ENCODE peak calls at places on chromosomes 16 and 17, in nine cellular contexts. I is cardiac fibroblast, O is Calu3, F is AG08395, Q is NCI-H510A treated with DMSO at 0.1 percent for 48 hours, V is COLO829, X is NCI-H146, T is GM04503, E is T-helper 17 cell. G is an unnamed sample.
A peak's percentile ranks its signal among the peaks of the same experiment; 100 is the strongest.

GRCh38 chr17:61325382-61326073 is 74.1 kb upstream of the TBX2 start:
- DNase-seq in I (no peak), O (no peak), F (peak; percentile 30), Q (no peak), V (no peak), X (peak; percentile 66), T (peak; percentile 28), E (no peak), G (peak; percentile 17)

GRCh38 chr17:15268465-15268864 is 3.3 kb upstream of the PMP22 start:
- DNase-seq in I (no peak), O (no peak), F (no peak), Q (no peak), V (no peak), X (no peak), T (no peak), E (no peak), G (no peak)

GRCh38 chr17:4839221-4839620 is 6.1 kb downstream of the MINK1 start:
- DNase-seq in I (no peak), O (no peak), F (no peak), Q (no peak), V (no peak), X (no peak), T (no peak), E (no peak), G (no peak)

GRCh38 chr17:37068266-37068665 is 119.5 kb downstream of the AATF start:
- DNase-seq in I (no peak), O (no peak), F (no peak), Q (peak; percentile 19), V (no peak), X (no peak), T (no peak), E (no peak), G (no peak)

GRCh38 chr17:78992542-78993212 is 13.0 kb upstream of the LGALS3BP start:
- DNase-seq in I (no peak), O (no peak), F (no peak), Q (no peak), V (no peak), X (no peak), T (no peak), E (no peak), G (no peak)

GRCh38 chr16:24737391-24737871 is 8.0 kb downstream of the TNRC6A start:
- DNase-seq in I (peak; percentile 54), O (no peak), F (peak; percentile 28), Q (no peak), V (no peak), X (no peak), T (no peak), E (no peak), G (peak; percentile 79)

GRCh38 chr17:81151039-81151677 is 14.1 kb upstream of the PVALEF start:
- DNase-seq in I (no peak), O (no peak), F (no peak), Q (no peak), V (no peak), X (no peak), T (no peak), E (no peak), G (no peak)

GRCh38 chr16:12323007-12323699 is 346.6 kb downstream of the SNX29 start:
- DNase-seq in I (no peak), O (no peak), F (no peak), Q (no peak), V (no peak), X (no peak), T (no peak), E (no peak), G (no peak)

GRCh38 chr17:35726609-35727460 is 4.6 kb upstream of the RASL10B start:
- DNase-seq in I (peak; percentile 94), O (peak; percentile 46), F (peak; percentile 86), Q (peak; percentile 15), V (no peak), X (peak; percentile 15), T (peak; percentile 60), E (no peak), G (peak; percentile 98)

GRCh38 chr16:84117482-84117843 is 721 bp upstream of the MBTPS1 start:
- DNase-seq in I (no peak), O (no peak), F (no peak), Q (no peak), V (no peak), X (peak; percentile 42), T (no peak), E (no peak), G (no peak)

GRCh38 chr16:1645914-1646525 is 32.1 kb upstream of the JPT2 start:
- DNase-seq in I (no peak), O (no peak), F (peak; percentile 21), Q (no peak), V (no peak), X (peak; percentile 35), T (no peak), E (no peak), G (no peak)

GRCh38 chr16:1113889-1114526 is 18.0 kb upstream of the C1QTNF8 start:
- DNase-seq in I (no peak), O (no peak), F (no peak), Q (no peak), V (no peak), X (no peak), T (no peak), E (no peak), G (no peak)

GRCh38 chr16:49883111-49883829 is 27.4 kb upstream of the ZNF423 start:
- DNase-seq in I (no peak), O (no peak), F (no peak), Q (no peak), V (no peak), X (no peak), T (no peak), E (no peak), G (no peak)

GRCh38 chr16:68373528-68374250 is 62.9 kb downstream of the PRMT7 start:
- DNase-seq in I (no peak), O (no peak), F (no peak), Q (no peak), V (no peak), X (no peak), T (no peak), E (no peak), G (no peak)

GRCh38 chr17:38511126-38512108 is 83.2 kb downstream of the ARHGAP23 start:
- DNase-seq in I (peak; percentile 55), O (no peak), F (peak; percentile 90), Q (no peak), V (no peak), X (no peak), T (no peak), E (no peak), G (peak; percentile 60)

GRCh38 chr17:57862410-57862989 is 12.7 kb upstream of the MRPS23 start:
- DNase-seq in I (no peak), O (no peak), F (no peak), Q (no peak), V (no peak), X (no peak), T (no peak), E (no peak), G (no peak)

GRCh38 chr17:58575511-58575910 is 61.1 kb upstream of the MTMR4 start:
- DNase-seq in I (peak; percentile 69), O (peak; percentile 7), F (peak; percentile 55), Q (no peak), V (peak; percentile 40), X (no peak), T (peak; percentile 29), E (no peak), G (peak; percentile 47)

GRCh38 chr17:63511331-63511730 is 11.8 kb upstream of the KCNH6 start:
- DNase-seq in I (no peak), O (no peak), F (no peak), Q (no peak), V (no peak), X (no peak), T (no peak), E (no peak), G (no peak)

GRCh38 chr17:42674755-42675347 is 1.9 kb downstream of the PLEKHH3 start:
- DNase-seq in I (no peak), O (peak; percentile 32), F (no peak), Q (peak; percentile 80), V (no peak), X (peak; percentile 71), T (no peak), E (no peak), G (no peak)

GRCh38 chr17:16286009-16286946 is 67.0 kb downstream of the CENPV start:
- DNase-seq in I (peak; percentile 97), O (peak; percentile 74), F (peak; percentile 92), Q (peak; percentile 48), V (peak; percentile 91), X (no peak), T (peak; percentile 96), E (peak; percentile 52), G (peak; percentile 93)

GRCh38 chr16:799948-800833 is at the start of gene GNG13:
- DNase-seq in I (no peak), O (peak; percentile 51), F (no peak), Q (peak; percentile 3), V (no peak), X (peak; percentile 48), T (no peak), E (no peak), G (no peak)

GRCh38 chr17:74475189-74475588 is 8.8 kb downstream of the CD300A start:
- DNase-seq in I (no peak), O (no peak), F (no peak), Q (no peak), V (no peak), X (no peak), T (no peak), E (no peak), G (no peak)

GRCh38 chr17:17151962-17152361 is 54.2 kb downstream of the PLD6 start:
- DNase-seq in I (peak; percentile 93), O (peak; percentile 10), F (peak; percentile 94), Q (no peak), V (peak; percentile 25), X (no peak), T (peak; percentile 86), E (no peak), G (peak; percentile 96)

GRCh38 chr17:79874329-79874981 is 35.2 kb upstream of the CBX4 start:
- DNase-seq in I (peak; percentile 39), O (peak; percentile 55), F (peak; percentile 37), Q (peak; percentile 27), V (peak; percentile 51), X (peak; percentile 16), T (no peak), E (no peak), G (peak; percentile 32)

GRCh38 chr16:35210681-35211433 is 1751.4 kb downstream of the TP53TG3F start:
- DNase-seq in I (no peak), O (no peak), F (no peak), Q (peak; percentile 8), V (peak; percentile 56), X (no peak), T (no peak), E (no peak), G (no peak)

GRCh38 chr17:76376318-76377133 is 7.9 kb upstream of the SPHK1 start:
- DNase-seq in I (peak; percentile 54), O (no peak), F (no peak), Q (no peak), V (no peak), X (peak; percentile 5), T (no peak), E (no peak), G (peak; percentile 44)

GRCh38 chr17:44688675-44689491 is 693 bp downstream of the CCDC43 start:
- DNase-seq in I (no peak), O (no peak), F (peak; percentile 13), Q (no peak), V (peak; percentile 10), X (peak; percentile 32), T (no peak), E (no peak), G (no peak)

GRCh38 chr16:4976611-4977145 is 18.5 kb downstream of the SEC14L5 start:
- DNase-seq in I (no peak), O (no peak), F (no peak), Q (peak; percentile 31), V (no peak), X (peak; percentile 75), T (no peak), E (no peak), G (no peak)

GRCh38 chr17:19347323-19348080 is 15.0 kb downstream of the B9D1 start:
- DNase-seq in I (no peak), O (no peak), F (no peak), Q (no peak), V (no peak), X (no peak), T (no peak), E (no peak), G (no peak)

GRCh38 chr16:3115561-3115960 is 3.2 kb downstream of the ZNF205 start:
- DNase-seq in I (no peak), O (no peak), F (no peak), Q (no peak), V (no peak), X (no peak), T (no peak), E (no peak), G (no peak)

GRCh38 chr17:5772720-5773119 is 188.4 kb upstream of the NLRP1 start:
- DNase-seq in I (peak; percentile 62), O (no peak), F (no peak), Q (no peak), V (no peak), X (no peak), T (no peak), E (no peak), G (no peak)